ENCODE peak calls at places on chromosomes 12 and 14, in ten cellular contexts. L, K, A, J, V, N, M, Z, Q and I are unnamed samples.

GRCh38 chr12:131907379-131908081 is 13.1 kb downstream of the ULK1 start:
- DNase-seq in L (no peak), K (no peak), A (peak), J (no peak), V (no peak), N (no peak), M (no peak), Z (no peak), Q (no peak), I (no peak)

GRCh38 chr12:58917699-58918334 is 2.5 kb downstream of the LRIG3 start:
- DNase-seq in L (no peak), K (no peak), A (no peak), J (no peak), V (no peak), N (peak), M (no peak), Z (no peak), Q (peak), I (no peak)

GRCh38 chr12:93140801-93141200 is 211.7 kb upstream of the EEA1 start:
- DNase-seq in L (no peak), K (no peak), A (no peak), J (no peak), V (no peak), N (no peak), M (no peak), Z (no peak), Q (no peak), I (no peak)

GRCh38 chr12:132827763-132828703 is 636 bp downstream of the GOLGA3 start:
- DNase-seq in L (peak), K (peak), A (no peak), J (peak), V (no peak), N (peak), M (peak), Z (peak), Q (peak), I (peak)

GRCh38 chr14:79510659-79511058 is 700.6 kb downstream of the DIO2 start:
- DNase-seq in L (no peak), K (no peak), A (no peak), J (no peak), V (no peak), N (peak), M (no peak), Z (peak), Q (peak), I (no peak)

GRCh38 chr12:82948462-82948861 is 261.8 kb downstream of the TMTC2 start:
- DNase-seq in L (no peak), K (no peak), A (no peak), J (no peak), V (no peak), N (no peak), M (no peak), Z (no peak), Q (no peak), I (no peak)

GRCh38 chr12:18158774-18159557 is 69.0 kb upstream of the RERGL start:
- DNase-seq in L (no peak), K (no peak), A (peak), J (no peak), V (no peak), N (peak), M (no peak), Z (no peak), Q (peak), I (peak)

GRCh38 chr12:13780453-13780852 is 200.9 kb downstream of the GRIN2B start:
- DNase-seq in L (no peak), K (no peak), A (no peak), J (no peak), V (no peak), N (no peak), M (no peak), Z (no peak), Q (no peak), I (no peak)

GRCh38 chr14:66359500-66359899 is 126.7 kb upstream of the CCDC196 start:
- DNase-seq in L (peak), K (peak), A (peak), J (no peak), V (no peak), N (peak), M (peak), Z (peak), Q (peak), I (peak)

GRCh38 chr14:61288228-61288627 is 7.1 kb upstream of the TMEM30B start:
- DNase-seq in L (no peak), K (no peak), A (no peak), J (no peak), V (no peak), N (no peak), M (no peak), Z (no peak), Q (no peak), I (no peak)

GRCh38 chr12:1703771-1704170 is 12.9 kb downstream of the ADIPOR2 start:
- DNase-seq in L (no peak), K (no peak), A (no peak), J (no peak), V (no peak), N (no peak), M (no peak), Z (no peak), Q (no peak), I (no peak)

GRCh38 chr12:5510251-5510805 is 78.4 kb downstream of the NTF3 start:
- DNase-seq in L (no peak), K (no peak), A (no peak), J (no peak), V (no peak), N (no peak), M (no peak), Z (no peak), Q (no peak), I (no peak)

GRCh38 chr12:95918194-95918993 is 24.0 kb downstream of the CCDC38 start:
- DNase-seq in L (peak), K (peak), A (peak), J (no peak), V (no peak), N (peak), M (peak), Z (peak), Q (peak), I (peak)

GRCh38 chr12:124796303-124796957 is 67.2 kb downstream of the SCARB1 start:
- DNase-seq in L (no peak), K (no peak), A (no peak), J (no peak), V (no peak), N (no peak), M (no peak), Z (no peak), Q (no peak), I (no peak)

GRCh38 chr14:79596531-79596930 is 614.8 kb downstream of the DIO2 start:
- DNase-seq in L (no peak), K (no peak), A (no peak), J (no peak), V (no peak), N (peak), M (no peak), Z (no peak), Q (peak), I (no peak)

GRCh38 chr12:64610660-64611429 is 550 bp downstream of the RASSF3 start:
- DNase-seq in L (no peak), K (peak), A (peak), J (no peak), V (peak), N (peak), M (peak), Z (no peak), Q (peak), I (peak)

GRCh38 chr12:56104815-56105476 is 587 bp downstream of the PA2G4 start:
- DNase-seq in L (no peak), K (no peak), A (peak), J (no peak), V (no peak), N (peak), M (no peak), Z (no peak), Q (peak), I (no peak)